ENCODE peak calls at places on chromosome 20, in five cellular contexts. One of them, this sample, is unnamed.

GRCh38 chr20:59811681-59812171 is 121.7 kb downstream of the SYCP2 start:
- DNase-seq in neural progenitor cell: no peak
- DNase-seq in NCI-H524: no peak
- DNase-seq in NCI-H1105 treated with DMSO at 0.1 percent for 48 hours: no peak
- DNase-seq in activated T-helper 1 cell treated with Interleukin-2 at 50 U/mL for 16 hours: no peak
- DNase-seq in this sample: no peak

GRCh38 chr20:48760403-48760889 is 67.4 kb downstream of the PREX1 start:
- DNase-seq in NCI-H524: no peak
- DNase-seq in neural progenitor cell: no peak
- DNase-seq in NCI-H1105 treated with DMSO at 0.1 percent for 48 hours: no peak
- DNase-seq in activated T-helper 1 cell treated with Interleukin-2 at 50 U/mL for 16 hours: peak; percentile 67
- DNase-seq in this sample: no peak

GRCh38 chr20:54645445-54646155 is 170.2 kb downstream of the DOK5 start:
- DNase-seq in neural progenitor cell: no peak
- DNase-seq in NCI-H1105 treated with DMSO at 0.1 percent for 48 hours: no peak
- DNase-seq in activated T-helper 1 cell treated with Interleukin-2 at 50 U/mL for 16 hours: no peak
- DNase-seq in NCI-H524: no peak
- DNase-seq in this sample: no peak

GRCh38 chr20:62065669-62066338 is at the start of gene TAF4:
- DNase-seq in NCI-H1105 treated with DMSO at 0.1 percent for 48 hours: peak; percentile 72
- DNase-seq in activated T-helper 1 cell treated with Interleukin-2 at 50 U/mL for 16 hours: peak; percentile 79
- DNase-seq in NCI-H524: peak; percentile 42
- DNase-seq in neural progenitor cell: peak; percentile 95
- DNase-seq in this sample: peak; percentile 73

GRCh38 chr20:32828029-32828666 is 8.4 kb downstream of the MAPRE1 start:
- DNase-seq in neural progenitor cell: no peak
- DNase-seq in activated T-helper 1 cell treated with Interleukin-2 at 50 U/mL for 16 hours: no peak
- DNase-seq in NCI-H524: no peak
- DNase-seq in NCI-H1105 treated with DMSO at 0.1 percent for 48 hours: no peak
- DNase-seq in this sample: no peak

GRCh38 chr20:62977613-62978558 is 25.4 kb downstream of the SLC17A9 start:
- DNase-seq in NCI-H1105 treated with DMSO at 0.1 percent for 48 hours: no peak
- DNase-seq in neural progenitor cell: no peak
- DNase-seq in NCI-H524: no peak
- DNase-seq in activated T-helper 1 cell treated with Interleukin-2 at 50 U/mL for 16 hours: peak; percentile 55
- DNase-seq in this sample: no peak

GRCh38 chr20:64145458-64146300 is 18.6 kb upstream of the MYT1 start:
- DNase-seq in activated T-helper 1 cell treated with Interleukin-2 at 50 U/mL for 16 hours: no peak
- DNase-seq in NCI-H524: no peak
- DNase-seq in neural progenitor cell: no peak
- DNase-seq in NCI-H1105 treated with DMSO at 0.1 percent for 48 hours: no peak
- DNase-seq in this sample: peak; percentile 35

GRCh38 chr20:47576516-47577033 is 74.9 kb downstream of the NCOA3 start:
- DNase-seq in neural progenitor cell: peak; percentile 32
- DNase-seq in NCI-H1105 treated with DMSO at 0.1 percent for 48 hours: peak; percentile 56
- DNase-seq in activated T-helper 1 cell treated with Interleukin-2 at 50 U/mL for 16 hours: no peak
- DNase-seq in NCI-H524: peak; percentile 34
- DNase-seq in this sample: no peak

GRCh38 chr20:61295249-61295648 is 43.2 kb downstream of the CDH4 start:
- DNase-seq in neural progenitor cell: no peak
- DNase-seq in NCI-H524: no peak
- DNase-seq in activated T-helper 1 cell treated with Interleukin-2 at 50 U/mL for 16 hours: no peak
- DNase-seq in NCI-H1105 treated with DMSO at 0.1 percent for 48 hours: no peak
- DNase-seq in this sample: no peak

GRCh38 chr20:3080939-3081388 is 3.6 kb downstream of the AVP start:
- DNase-seq in NCI-H524: no peak
- DNase-seq in neural progenitor cell: no peak
- DNase-seq in NCI-H1105 treated with DMSO at 0.1 percent for 48 hours: no peak
- DNase-seq in activated T-helper 1 cell treated with Interleukin-2 at 50 U/mL for 16 hours: no peak
- DNase-seq in this sample: no peak

This sample was measured in WERI-Rb-1.